ENCODE peak calls at places on chromosomes 16 and 17, in six cellular contexts. Y, Q, T, A, K and J are unnamed samples.

GRCh38 chr17:16286947-16287562 is 66.2 kb downstream of the CENPV start:
- DNase-seq in T (peak), K (no peak), Q (no peak), Y (peak), A (no peak), J (no peak)

GRCh38 chr17:21286771-21287702 is 2.5 kb downstream of the MAP2K3 start:
- DNase-seq in Y (no peak), K (peak), T (no peak), Q (no peak), A (no peak), J (no peak)

GRCh38 chr16:35637683-35638082 is 2178.3 kb downstream of the TP53TG3F start:
- DNase-seq in T (no peak), K (no peak), A (no peak), Q (no peak), Y (no peak), J (no peak)

GRCh38 chr16:77647726-77648125 is 74.6 kb upstream of the NUDT7 start:
- DNase-seq in A (no peak), T (no peak), Y (no peak), K (no peak), Q (no peak), J (peak)

GRCh38 chr16:88593489-88593888 is 23.3 kb downstream of the ZC3H18 start:
- DNase-seq in K (no peak), A (no peak), Q (no peak), Y (no peak), T (no peak), J (no peak)

GRCh38 chr16:1494711-1495110 is 1.6 kb downstream of the TELO2 start:
- DNase-seq in Y (no peak), Q (no peak), T (peak), A (no peak), K (no peak), J (no peak)

GRCh38 chr17:2532146-2532720 is 20.5 kb upstream of the METTL16 start:
- DNase-seq in Q (no peak), T (no peak), Y (no peak), A (no peak), K (no peak), J (no peak)

GRCh38 chr17:40341808-40342574 is 22.5 kb downstream of the GJD3 start:
- DNase-seq in A (no peak), T (peak), Y (peak), K (peak), Q (no peak), J (no peak)

GRCh38 chr17:3956983-3957382 is 7.3 kb downstream of the ATP2A3 start:
- DNase-seq in T (no peak), K (no peak), A (no peak), Q (no peak), Y (no peak), J (no peak)

GRCh38 chr17:62819511-62820221 is 11.6 kb upstream of the MARCHF10 start:
- DNase-seq in Q (no peak), T (peak), K (peak), Y (peak), A (peak), J (peak)